ENCODE peak calls at places on chromosomes 4 and X, in six cellular contexts. E is Peyer's patch, A is ovary, J is breast epithelium, H is tibial nerve, W is gastrocnemius medialis. C is an unnamed sample.

GRCh38 chr4:2817701-2818350 is 24.9 kb downstream of the SH3BP2 start:
- DNase-seq in E (no peak), J (no peak), H (no peak), A (no peak), W (no peak), C (no peak)

GRCh38 chr4:136319789-136320470 is 1212.4 kb downstream of the PCDH18 start:
- DNase-seq in A (no peak), W (no peak), H (no peak), E (no peak), J (no peak), C (no peak)

GRCh38 chrX:46575991-46576392 is 2.4 kb downstream of the CHST7 start:
- DNase-seq in E (no peak), W (peak; percentile 40), H (no peak), J (no peak), A (peak; percentile 58), C (peak; percentile 85)

GRCh38 chrX:130497531-130497930 is 95.7 kb downstream of the RBMX2 start:
- DNase-seq in E (no peak), A (no peak), W (no peak), J (no peak), H (no peak), C (no peak)

GRCh38 chr4:1154523-1155182 is 17.7 kb downstream of the SPON2 start:
- DNase-seq in J (no peak), H (no peak), W (no peak), E (no peak), A (no peak), C (no peak)

GRCh38 chr4:71130827-71131603 is 137.6 kb downstream of the DCK start:
- DNase-seq in A (no peak), J (no peak), W (no peak), E (no peak), H (no peak), C (no peak)

GRCh38 chr4:3683077-3683743 is 83.0 kb upstream of the ADRA2C start:
- DNase-seq in J (no peak), A (no peak), H (no peak), W (peak; percentile 3), E (no peak), C (no peak)

GRCh38 chr4:2390146-2390545 is 28.3 kb downstream of the ZFYVE28 start:
- DNase-seq in A (no peak), W (no peak), E (no peak), J (no peak), H (no peak), C (no peak)

GRCh38 chr4:140126261-140126660 is 27.7 kb downstream of the MAML3 start:
- DNase-seq in J (no peak), W (no peak), H (no peak), E (no peak), A (no peak), C (no peak)

GRCh38 chrX:118383120-118383519 is 37.2 kb downstream of the WDR44 start:
- DNase-seq in E (no peak), H (no peak), J (no peak), A (no peak), W (no peak), C (no peak)

GRCh38 chr4:171266666-171267065 is 546.5 kb upstream of the GALNTL6 start:
- DNase-seq in J (no peak), H (no peak), E (no peak), W (no peak), A (no peak), C (no peak)

GRCh38 chr4:1347410-1347864 is 429 bp downstream of the UVSSA start:
- DNase-seq in A (peak; percentile 81), H (peak; percentile 33), W (peak; percentile 61), J (peak; percentile 72), E (peak; percentile 52), C (peak; percentile 69)

GRCh38 chr4:32163125-32163524 is 1443.0 kb downstream of the PCDH7 start:
- DNase-seq in E (no peak), W (no peak), H (no peak), J (no peak), A (no peak), C (no peak)

GRCh38 chr4:2964077-2964471 is 703 bp downstream of the GRK4 start:
- DNase-seq in A (no peak), W (no peak), J (no peak), E (no peak), H (no peak), C (no peak)

GRCh38 chr4:72744103-72744725 is 175.2 kb upstream of the ADAMTS3 start:
- DNase-seq in J (no peak), E (no peak), A (no peak), W (no peak), H (no peak), C (no peak)

GRCh38 chrX:155262970-155263754 is 1.1 kb downstream of the RAB39B start:
- DNase-seq in A (no peak), W (no peak), H (no peak), E (no peak), J (no peak), C (no peak)
- H3K4me3 ChIP-seq in A (no peak overlapping the region), W (no peak overlapping the region), H (no peak overlapping the region), E (peak overlapping the region; percentile 53), J (peak overlapping the region; percentile 45), C (no peak overlapping the region)

DNA sequence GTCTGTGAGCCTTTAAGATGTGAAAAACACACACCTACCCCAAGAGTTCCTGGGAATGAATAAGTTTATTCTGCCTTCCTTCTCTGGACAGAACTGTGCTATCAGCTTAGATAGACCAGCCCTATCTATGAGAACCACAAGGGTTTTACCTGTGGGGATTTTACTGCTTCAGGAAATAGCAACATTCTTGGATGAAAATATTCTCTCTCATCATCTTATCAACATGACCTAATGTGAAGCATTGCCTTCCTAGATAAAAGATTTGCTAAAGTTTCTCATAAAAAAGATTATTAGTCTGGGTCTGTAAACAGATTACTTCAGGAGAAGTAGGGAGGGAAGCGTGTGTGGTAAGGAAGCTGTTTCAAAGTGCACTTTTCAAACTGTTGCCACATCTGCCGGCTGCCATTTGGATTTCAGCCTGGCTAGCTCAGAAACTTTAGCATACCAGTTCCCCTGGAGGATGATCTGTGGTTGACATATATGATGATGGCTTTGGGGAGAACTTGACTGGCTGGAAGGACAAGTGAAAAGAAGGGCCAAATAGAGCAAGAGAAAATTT is at the start of gene NOX1:
- DNase-seq in W (no peak), A (no peak), H (no peak), E (no peak), J (no peak), C (no peak)
- TF ChIP-seq POLR2A in W (no peak), A (no peak), H (no peak), E (no peak), J (no peak), C (no peak)

GRCh38 chr4:80184791-80185756 is 12.2 kb upstream of the PRDM8 start:
- DNase-seq in A (peak; percentile 44), J (no peak), W (no peak), H (no peak), E (peak; percentile 49), C (no peak)
- H3K4me3 ChIP-seq in A (peak overlapping the region; percentile 78), J (peak overlapping the region; percentile 60), W (peak overlapping the region; percentile 58), H (peak overlapping the region; percentile 54), E (peak overlapping the region; percentile 62), C (peak overlapping the region; percentile 33)

DNA sequence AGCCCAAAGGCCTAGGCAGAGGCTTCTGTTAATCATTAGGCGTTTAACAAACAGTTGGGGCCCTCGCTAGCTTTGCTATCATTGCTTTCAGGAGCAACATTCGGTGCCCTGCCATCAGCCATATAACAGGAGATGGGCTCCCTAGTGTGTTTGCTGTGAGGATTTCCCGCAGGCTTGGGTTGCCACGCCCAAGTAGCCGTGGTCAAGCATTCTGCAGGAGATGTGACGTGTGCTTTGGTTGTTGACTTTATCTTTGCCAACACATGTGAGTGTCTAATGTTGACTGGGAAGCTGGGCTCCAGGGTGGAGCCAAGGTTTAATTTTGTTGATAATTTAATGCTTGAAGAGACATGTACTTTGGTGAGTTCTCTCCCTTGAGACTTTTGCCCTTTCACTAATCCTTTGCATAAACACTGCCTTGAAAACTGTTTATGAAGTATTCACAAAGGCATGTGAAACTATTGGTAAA is 184.6 kb upstream of the KIT start:
- DNase-seq in A (no peak), H (no peak), J (no peak), E (no peak), W (no peak), C (no peak)
- TF ChIP-seq POLR2A in A (no peak), H (no peak), J (no peak), E (no peak), W (no peak), C (no peak)

GRCh38 chrX:40166582-40166981 is 68.8 kb upstream of the BCOR start:
- DNase-seq in W (no peak), A (peak; percentile 45), H (no peak), J (no peak), E (no peak), C (no peak)

GRCh38 chrX:40165861-40166260 is 68.1 kb upstream of the BCOR start:
- DNase-seq in H (no peak), W (no peak), E (no peak), A (no peak), J (no peak), C (no peak)

GRCh38 chrX:40168183-40169015 is 70.6 kb upstream of the BCOR start:
- DNase-seq in W (no peak), H (no peak), J (no peak), A (no peak), E (no peak), C (no peak)

GRCh38 chrX:40169193-40170086 is 71.7 kb upstream of the BCOR start:
- DNase-seq in H (no peak), A (peak; percentile 88), J (no peak), E (peak; percentile 88), W (no peak), C (no peak)

GRCh38 chrX:40167240-40168182 is 69.8 kb upstream of the BCOR start:
- DNase-seq in A (peak; percentile 74), W (no peak), H (no peak), J (no peak), E (no peak), C (no peak)
- H3K4me3 ChIP-seq in A (peak overlapping the region; percentile 31), W (peak overlapping the region; percentile 50), H (peak overlapping the region; percentile 19), J (peak overlapping the region; percentile 45), E (peak overlapping the region; percentile 42), C (no peak overlapping the region)

GRCh38 chr4:86359944-86360478 is at the start of gene MAPK10:
- DNase-seq in A (peak; percentile 81), H (peak; percentile 16), J (no peak), E (peak; percentile 69), W (peak; percentile 30), C (peak; percentile 86)
- TF ChIP-seq POLR2A in A (peak; percentile 35), H (peak; percentile 10), J (no peak), E (no peak), W (no peak), C (no peak)

GRCh38 chrX:132956421-132957210 is 1.8 kb downstream of the HS6ST2 start:
- DNase-seq in E (no peak), A (peak; percentile 31), H (no peak), W (no peak), J (no peak), C (no peak)
- H3K4me3 ChIP-seq in E (peak overlapping the region; percentile 32), A (peak overlapping the region; percentile 39), H (peak overlapping the region; percentile 24), W (peak overlapping the region; percentile 50), J (peak overlapping the region; percentile 52), C (no peak overlapping the region)